ENCODE peak calls at places on chromosomes 3 and 15, in five cellular contexts. C is stomach, E is endodermal cell, M is A549, X is IMR-90. P is an unnamed sample.

GRCh38 chr15:88911766-88912118 is 1.4 kb downstream of the MFGE8 start:
- DNase-seq in X (peak; percentile 70), C (no peak), E (peak; percentile 89), M (peak; percentile 53), P (no peak)

GRCh38 chr3:189967254-189967865 is 153.3 kb downstream of the P3H2 start:
- DNase-seq in M (peak; percentile 55), E (no peak), C (no peak), X (peak; percentile 65), P (peak; percentile 26)

GRCh38 chr3:193563999-193564398 is 9.3 kb upstream of the ATP13A4 start:
- DNase-seq in X (no peak), C (peak; percentile 66), E (peak; percentile 74), M (no peak), P (no peak)

GRCh38 chr15:65196637-65197336 is 11.6 kb upstream of the CLPX start:
- DNase-seq in M (no peak), E (peak; percentile 63), X (no peak), C (no peak), P (no peak)

GRCh38 chr3:44865272-44866005 is 3.7 kb downstream of the TMEM42 start:
- DNase-seq in C (no peak), M (no peak), E (no peak), X (peak; percentile 76), P (peak; percentile 18)

GRCh38 chr3:192772495-192772894 is 45.2 kb upstream of the FGF12 start:
- DNase-seq in X (peak; percentile 18), C (peak; percentile 35), M (peak; percentile 12), E (peak; percentile 87), P (no peak)

GRCh38 chr3:113070226-113071220 is 79.7 kb downstream of the GTPBP8 start:
- DNase-seq in M (peak; percentile 41), E (no peak), X (peak; percentile 55), C (no peak), P (no peak)

GRCh38 chr3:59644479-59645075 is 594.8 kb upstream of the CFAP20DC start:
- DNase-seq in E (no peak), C (no peak), M (no peak), X (no peak), P (no peak)

GRCh38 chr15:37038716-37039106 is 61.6 kb downstream of the MEIS2 start:
- DNase-seq in M (no peak), X (no peak), C (no peak), E (no peak), P (peak; percentile 71)

GRCh38 chr3:99678023-99678422 is 39.6 kb downstream of the COL8A1 start:
- DNase-seq in C (no peak), E (no peak), M (no peak), X (peak; percentile 95), P (no peak)

DNA sequence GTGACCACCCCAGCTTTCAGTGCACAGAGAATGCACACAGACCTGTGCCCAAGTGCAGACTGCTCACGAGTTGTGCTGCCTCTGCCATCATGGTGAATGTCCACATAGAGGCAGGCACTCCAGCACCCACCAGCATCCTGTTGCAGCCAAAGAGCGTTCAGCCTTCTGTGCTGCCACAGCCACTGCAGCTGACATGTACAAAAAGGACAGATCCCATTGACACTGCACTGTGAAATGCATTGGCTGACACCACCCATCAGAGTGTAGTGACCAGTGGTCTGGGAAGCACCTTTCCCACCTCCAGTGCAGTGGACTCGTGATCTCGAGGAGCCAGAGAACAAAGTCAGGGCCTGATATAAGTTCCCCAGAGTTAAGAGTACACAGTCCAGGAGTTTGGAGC is 260.3 kb downstream of the RAP2B start:
- DNase-seq in M (no peak), C (no peak), E (no peak), X (no peak), P (no peak)
- H3K9me3 ChIP-seq in M (peaks cover 2% of the 10 kb centered on the region), C (peaks cover 70% of the 10 kb centered on the region), E (peaks cover 16% of the 10 kb centered on the region), X (peaks cover 11% of the 10 kb centered on the region), P (peaks cover 3% of the 10 kb centered on the region)

GRCh38 chr3:3801510-3801841 is 2.2 kb downstream of the LRRN1 start:
- DNase-seq in E (peak; percentile 63), X (no peak), M (no peak), C (no peak), P (no peak)
- H3K4me1 ChIP-seq in E (peaks cover 9% of the 10 kb centered on the region), X (no peaks in the 10 kb centered on the region), M (peaks cover 6% of the 10 kb centered on the region), C (peaks cover 10% of the 10 kb centered on the region), P (no peaks in the 10 kb centered on the region)

GRCh38 chr15:40044717-40045571 is 6.0 kb upstream of the SRP14 start:
- DNase-seq in C (peak; percentile 91), X (peak; percentile 76), M (peak; percentile 78), E (peak; percentile 94), P (peak; percentile 90)

GRCh38 chr15:40047413-40048154 is 8.6 kb upstream of the SRP14 start:
- DNase-seq in X (peak; percentile 87), M (peak; percentile 18), E (peak; percentile 55), C (peak; percentile 47), P (peak; percentile 59)

GRCh38 chr15:40043927-40044716 is 5.1 kb upstream of the SRP14 start:
- DNase-seq in E (no peak), M (no peak), X (no peak), C (no peak), P (no peak)

GRCh38 chr15:40046721-40047412 is 7.9 kb upstream of the SRP14 start:
- DNase-seq in E (no peak), X (peak; percentile 84), M (peak; percentile 35), C (no peak), P (no peak)

GRCh38 chr15:40045572-40046217 is 6.7 kb upstream of the SRP14 start:
- DNase-seq in C (no peak), E (peak; percentile 73), X (no peak), M (no peak), P (no peak)
- H3K4me3 ChIP-seq in C (no peak overlapping the region), E (peak overlapping the region; percentile 15), X (no peak overlapping the region), M (no peak overlapping the region), P (no peak overlapping the region)

GRCh38 chr3:8841472-8841871 is 72.1 kb upstream of the OXTR start:
- DNase-seq in C (no peak), E (no peak), M (no peak), X (no peak), P (no peak)
- H3K9me3 ChIP-seq in C (no peaks in the 10 kb centered on the region), E (peaks cover 10% of the 10 kb centered on the region), M (no peaks in the 10 kb centered on the region), X (no peaks in the 10 kb centered on the region), P (no peaks in the 10 kb centered on the region)

P was measured in BE2C.